ENCODE peak calls at places on chromosomes 12 and 14, in eight cellular contexts. H, I, B, Y, Q, J, M and X are unnamed samples.

GRCh38 chr14:102088012-102088792 is 1.4 kb upstream of the HSP90AA1 start:
- DNase-seq in H (peak; percentile 55), I (peak; percentile 87), B (no peak), Y (peak; percentile 32), Q (peak; percentile 41), J (no peak), M (peak; percentile 51), X (no peak)

GRCh38 chr12:4189721-4190120 is 83.8 kb upstream of the CCND2 start:
- DNase-seq in H (no peak), I (no peak), B (no peak), Y (no peak), Q (no peak), J (no peak), M (no peak), X (no peak)

GRCh38 chr14:93619176-93619793 is 169.0 kb downstream of the PRIMA1 start:
- DNase-seq in H (peak; percentile 21), I (no peak), B (peak; percentile 47), Y (peak; percentile 58), Q (peak; percentile 65), J (peak; percentile 17), M (no peak), X (peak; percentile 30)

GRCh38 chr14:61925043-61925442 is 162.8 kb downstream of the SNAPC1 start:
- DNase-seq in H (no peak), I (no peak), B (peak; percentile 5), Y (no peak), Q (no peak), J (no peak), M (no peak), X (peak; percentile 45)

GRCh38 chr12:72547593-72547992 is 275.4 kb downstream of the TRHDE start:
- DNase-seq in H (no peak), I (no peak), B (no peak), Y (no peak), Q (no peak), J (no peak), M (no peak), X (peak; percentile 17)

GRCh38 chr12:57657744-57658143 is 24.7 kb upstream of the B4GALNT1 start:
- DNase-seq in H (no peak), I (no peak), B (no peak), Y (peak; percentile 75), Q (peak; percentile 18), J (peak; percentile 50), M (peak; percentile 45), X (no peak)

GRCh38 chr14:99980299-99980698 is 84.9 kb upstream of the EVL start:
- DNase-seq in H (no peak), I (no peak), B (no peak), Y (no peak), Q (no peak), J (peak; percentile 56), M (no peak), X (no peak)

GRCh38 chr12:80272516-80272915 is 171.5 kb upstream of the PTPRQ start:
- DNase-seq in H (no peak), I (no peak), B (no peak), Y (no peak), Q (no peak), J (no peak), M (no peak), X (peak; percentile 22)

GRCh38 chr14:94028450-94028826 is 2.3 kb downstream of the OTUB2 start:
- DNase-seq in H (no peak), I (no peak), B (peak; percentile 91), Y (no peak), Q (no peak), J (no peak), M (no peak), X (peak; percentile 19)

GRCh38 chr12:41189395-41190251 is 1.5 kb downstream of the PDZRN4 start:
- DNase-seq in H (no peak), I (peak; percentile 50), B (no peak), Y (no peak), Q (no peak), J (no peak), M (no peak), X (peak; percentile 6)

GRCh38 chr12:52527121-52527800 is 7.1 kb upstream of the KRT5 start:
- DNase-seq in H (no peak), I (no peak), B (no peak), Y (no peak), Q (no peak), J (no peak), M (no peak), X (no peak)

GRCh38 chr12:112333030-112333429 is 49.2 kb downstream of the HECTD4 start:
- DNase-seq in H (no peak), I (no peak), B (no peak), Y (no peak), Q (no peak), J (no peak), M (no peak), X (no peak)

GRCh38 chr12:34097213-34097612 is 74.9 kb downstream of the ALG10 start:
- DNase-seq in H (no peak), I (no peak), B (no peak), Y (no peak), Q (no peak), J (no peak), M (no peak), X (no peak)

DNA sequence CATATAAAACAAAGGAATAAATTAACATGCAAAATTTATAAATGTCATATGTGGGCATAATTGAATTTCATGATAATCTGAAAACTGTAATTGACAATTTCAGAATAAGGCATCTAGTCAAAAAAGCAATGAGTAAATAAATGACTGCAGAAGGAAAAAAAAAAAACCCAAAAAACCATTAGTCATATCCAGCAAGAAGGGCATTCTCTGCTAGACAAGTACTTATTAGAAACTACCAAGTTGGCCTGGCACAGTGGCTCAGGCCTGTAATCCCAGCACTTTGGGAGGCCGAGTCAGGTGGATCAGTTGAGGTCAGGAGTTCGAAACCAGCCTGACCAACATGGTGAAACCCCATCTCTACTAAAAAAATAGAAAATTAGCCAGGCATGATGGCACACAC is 17.5 kb downstream of the ZCRB1 start:
- DNase-seq in H (no peak), I (no peak), B (no peak), Y (no peak), Q (no peak), J (no peak), M (no peak), X (no peak)
- H3K4me3 ChIP-seq in H (no peak overlapping the region), I (no peak overlapping the region), B (no peak overlapping the region), Y (no peak overlapping the region), Q (no peak overlapping the region), J (no peak overlapping the region), M (no peak overlapping the region), X (no peak overlapping the region)

DNA sequence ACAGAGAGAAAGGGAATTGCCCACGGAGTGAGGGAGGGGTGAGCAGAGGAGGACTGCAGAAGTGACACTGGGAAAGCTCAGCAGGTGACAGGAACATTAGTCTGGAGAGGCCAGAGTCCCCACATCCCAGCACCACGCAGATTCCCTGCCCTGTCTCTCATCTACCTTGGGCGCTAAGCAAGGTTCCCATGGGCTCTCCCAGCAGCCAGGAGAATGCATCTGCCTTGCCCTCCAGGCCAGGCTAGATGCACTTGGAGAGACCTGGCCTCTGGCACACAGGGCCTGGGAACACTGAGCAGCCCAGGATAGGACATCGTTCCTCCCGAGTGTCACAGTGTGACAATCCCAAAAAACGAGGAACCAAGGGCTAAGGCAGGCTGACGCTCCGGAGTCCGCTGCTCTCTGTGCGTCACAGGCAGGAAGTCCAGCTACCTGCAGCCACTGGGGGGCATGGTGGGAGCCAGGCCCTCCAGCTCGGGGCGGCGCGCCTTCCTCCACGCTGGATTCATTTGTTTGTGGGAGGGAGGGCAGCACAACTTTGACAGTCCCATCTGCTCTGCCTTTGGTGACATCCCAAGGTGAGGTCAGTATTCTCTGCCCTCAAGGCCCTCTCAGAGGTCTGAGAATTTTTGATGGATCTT is 5.4 kb upstream of the NGB start:
- DNase-seq in H (no peak), I (no peak), B (no peak), Y (no peak), Q (no peak), J (no peak), M (no peak), X (no peak)
- TF ChIP-seq CTCF in H (no peak), I (no peak), B (no peak), Y (no peak), Q (no peak), J (no peak), M (no peak), X (no peak)

DNA sequence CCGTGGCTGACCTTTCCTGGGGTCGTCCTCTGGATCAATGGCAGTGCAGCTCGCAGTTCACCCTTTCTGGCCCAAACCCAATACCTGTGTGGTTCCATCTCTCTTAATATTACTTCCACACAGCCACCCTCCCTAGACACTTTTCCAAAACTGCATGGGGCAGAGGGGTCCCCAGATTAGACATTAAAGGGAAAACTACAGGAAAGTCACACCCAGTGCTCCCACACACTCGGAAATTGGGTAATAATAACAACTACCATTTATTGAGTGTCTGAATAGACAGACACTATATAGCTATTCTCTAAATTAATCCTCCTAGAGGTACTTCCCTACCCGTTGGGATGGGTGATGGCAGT is 628 bp upstream of the PXN start:
- DNase-seq in H (no peak), I (no peak), B (no peak), Y (no peak), Q (no peak), J (no peak), M (no peak), X (no peak)
- H3K4me3 ChIP-seq in H (no peak overlapping the region), I (no peak overlapping the region), B (no peak overlapping the region), Y (no peak overlapping the region), Q (no peak overlapping the region), J (peak overlapping the region; percentile 24), M (no peak overlapping the region), X (no peak overlapping the region)

GRCh38 chr14:103189481-103190470 is 66.5 kb downstream of the TNFAIP2 start:
- DNase-seq in H (no peak), I (no peak), B (no peak), Y (no peak), Q (no peak), J (no peak), M (no peak), X (no peak)

GRCh38 chr14:103190731-103191130 is 67.5 kb downstream of the TNFAIP2 start:
- DNase-seq in H (no peak), I (no peak), B (no peak), Y (no peak), Q (no peak), J (no peak), M (no peak), X (no peak)

GRCh38 chr14:103187911-103188310 is 64.7 kb downstream of the TNFAIP2 start:
- DNase-seq in H (no peak), I (no peak), B (no peak), Y (no peak), Q (no peak), J (no peak), M (no peak), X (no peak)

GRCh38 chr14:103186894-103187586 is 63.8 kb downstream of the TNFAIP2 start:
- DNase-seq in H (no peak), I (no peak), B (peak; percentile 79), Y (no peak), Q (peak; percentile 80), J (no peak), M (no peak), X (no peak)

DNA sequence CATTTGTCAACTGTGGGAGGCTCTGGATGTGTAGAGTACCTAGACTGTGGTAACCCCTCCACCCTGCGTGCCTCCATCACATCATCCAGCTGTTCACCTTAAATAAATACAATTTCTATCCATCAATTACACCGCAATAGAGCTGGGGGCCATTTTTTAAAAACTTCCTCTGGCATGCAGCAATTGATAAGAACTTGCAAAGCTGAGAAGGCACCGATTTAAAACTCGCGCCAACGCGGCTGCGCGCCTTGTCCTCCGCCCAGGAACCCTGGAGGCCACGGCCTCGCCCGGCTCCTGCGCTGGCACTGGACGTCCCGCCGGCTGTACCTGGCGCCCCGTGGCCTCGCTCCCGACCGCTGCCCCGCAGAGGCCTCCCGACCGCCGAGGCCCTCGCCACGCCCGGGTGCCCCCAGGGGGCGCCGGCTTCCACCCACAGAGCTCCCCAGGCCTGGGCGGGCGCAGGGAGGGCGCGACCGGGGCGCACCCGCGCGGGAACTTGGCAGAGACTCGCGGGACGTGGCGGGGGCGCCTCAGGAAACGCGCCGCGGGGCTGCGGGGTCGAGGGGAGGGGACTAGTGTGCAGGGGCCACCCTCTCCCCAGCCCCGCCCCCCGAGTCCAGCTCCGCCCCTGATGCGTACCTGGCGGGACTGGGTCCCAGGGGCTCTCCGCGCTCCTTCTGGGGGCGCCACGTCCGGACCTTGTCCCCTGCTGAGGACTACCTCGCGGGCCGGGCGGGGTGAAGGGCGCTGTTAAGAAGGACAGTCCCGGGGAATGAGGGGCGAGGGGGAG is 65.6 kb downstream of the TNFAIP2 start:
- DNase-seq in H (no peak), I (peak; percentile 80), B (no peak), Y (peak; percentile 24), Q (peak; percentile 73), J (no peak), M (no peak), X (no peak)
- TF ChIP-seq CTCF in H (no peak), I (peak; percentile 32), B (no peak), Y (peak; percentile 4), Q (peak; percentile 31), J (no peak), M (no peak), X (peak; percentile 11)